ENCODE peak calls at places on chromosome 4, in ten cellular contexts. One of them, this sample, is unnamed.

GRCh38 chr4:120555058-120555457 is 367.5 kb downstream of the PRDM5 start:
- DNase-seq in AG09309: no peak
- DNase-seq in tibial nerve: no peak
- DNase-seq in nephron progenitor cell: no peak
- DNase-seq in pancreas: no peak
- DNase-seq in bronchial epithelial cell: no peak
- DNase-seq in left ventricle myocardium inferior: no peak
- DNase-seq in fibroblast of pulmonary artery: no peak
- DNase-seq in GM12865: no peak
- DNase-seq in HFF-Myc: no peak
- DNase-seq in this sample: no peak

GRCh38 chr4:180636696-180637095 is 1606.5 kb upstream of the TENM3 start:
- DNase-seq in AG09309: no peak
- DNase-seq in tibial nerve: no peak
- DNase-seq in nephron progenitor cell: no peak
- DNase-seq in pancreas: no peak
- DNase-seq in bronchial epithelial cell: no peak
- DNase-seq in left ventricle myocardium inferior: no peak
- DNase-seq in fibroblast of pulmonary artery: peak
- DNase-seq in GM12865: no peak
- DNase-seq in HFF-Myc: no peak
- DNase-seq in this sample: peak

GRCh38 chr4:121594796-121595526 is 101.8 kb downstream of the ANXA5 start:
- DNase-seq in AG09309: peak
- DNase-seq in tibial nerve: peak
- DNase-seq in nephron progenitor cell: no peak
- DNase-seq in pancreas: no peak
- DNase-seq in bronchial epithelial cell: peak
- DNase-seq in left ventricle myocardium inferior: no peak
- DNase-seq in fibroblast of pulmonary artery: peak
- DNase-seq in GM12865: no peak
- DNase-seq in HFF-Myc: no peak
- DNase-seq in this sample: no peak

GRCh38 chr4:7767526-7767925 is 172.1 kb downstream of the AFAP1 start:
- DNase-seq in AG09309: no peak
- DNase-seq in tibial nerve: no peak
- DNase-seq in nephron progenitor cell: no peak
- DNase-seq in pancreas: no peak
- DNase-seq in bronchial epithelial cell: no peak
- DNase-seq in left ventricle myocardium inferior: peak
- DNase-seq in fibroblast of pulmonary artery: no peak
- DNase-seq in GM12865: no peak
- DNase-seq in HFF-Myc: no peak
- DNase-seq in this sample: no peak

GRCh38 chr4:145808848-145809512 is 129.0 kb downstream of the C4orf51 start:
- DNase-seq in AG09309: no peak
- DNase-seq in tibial nerve: no peak
- DNase-seq in nephron progenitor cell: no peak
- DNase-seq in pancreas: no peak
- DNase-seq in bronchial epithelial cell: no peak
- DNase-seq in left ventricle myocardium inferior: no peak
- DNase-seq in fibroblast of pulmonary artery: no peak
- DNase-seq in GM12865: peak
- DNase-seq in HFF-Myc: no peak
- DNase-seq in this sample: no peak

GRCh38 chr4:23768541-23768940 is 121.3 kb downstream of the PPARGC1A start:
- DNase-seq in AG09309: no peak
- DNase-seq in tibial nerve: no peak
- DNase-seq in nephron progenitor cell: no peak
- DNase-seq in pancreas: no peak
- DNase-seq in bronchial epithelial cell: peak
- DNase-seq in left ventricle myocardium inferior: no peak
- DNase-seq in fibroblast of pulmonary artery: no peak
- DNase-seq in GM12865: no peak
- DNase-seq in HFF-Myc: no peak
- DNase-seq in this sample: no peak

GRCh38 chr4:8209997-8210396 is 10.9 kb downstream of the SH3TC1 start:
- DNase-seq in AG09309: no peak
- DNase-seq in tibial nerve: no peak
- DNase-seq in nephron progenitor cell: no peak
- DNase-seq in pancreas: peak
- DNase-seq in bronchial epithelial cell: no peak
- DNase-seq in left ventricle myocardium inferior: no peak
- DNase-seq in fibroblast of pulmonary artery: no peak
- DNase-seq in GM12865: no peak
- DNase-seq in HFF-Myc: no peak
- DNase-seq in this sample: no peak

GRCh38 chr4:118954246-118954645 is 65.6 kb downstream of the SYNPO2 start:
- DNase-seq in AG09309: no peak
- DNase-seq in tibial nerve: no peak
- DNase-seq in nephron progenitor cell: no peak
- DNase-seq in pancreas: no peak
- DNase-seq in bronchial epithelial cell: peak
- DNase-seq in left ventricle myocardium inferior: no peak
- DNase-seq in fibroblast of pulmonary artery: peak
- DNase-seq in GM12865: no peak
- DNase-seq in HFF-Myc: no peak
- DNase-seq in this sample: no peak

GRCh38 chr4:120088507-120088906 is 21.9 kb upstream of the MAD2L1 start:
- DNase-seq in AG09309: no peak
- DNase-seq in tibial nerve: no peak
- DNase-seq in nephron progenitor cell: no peak
- DNase-seq in pancreas: no peak
- DNase-seq in bronchial epithelial cell: peak
- DNase-seq in left ventricle myocardium inferior: no peak
- DNase-seq in fibroblast of pulmonary artery: no peak
- DNase-seq in GM12865: no peak
- DNase-seq in HFF-Myc: no peak
- DNase-seq in this sample: no peak

DNA sequence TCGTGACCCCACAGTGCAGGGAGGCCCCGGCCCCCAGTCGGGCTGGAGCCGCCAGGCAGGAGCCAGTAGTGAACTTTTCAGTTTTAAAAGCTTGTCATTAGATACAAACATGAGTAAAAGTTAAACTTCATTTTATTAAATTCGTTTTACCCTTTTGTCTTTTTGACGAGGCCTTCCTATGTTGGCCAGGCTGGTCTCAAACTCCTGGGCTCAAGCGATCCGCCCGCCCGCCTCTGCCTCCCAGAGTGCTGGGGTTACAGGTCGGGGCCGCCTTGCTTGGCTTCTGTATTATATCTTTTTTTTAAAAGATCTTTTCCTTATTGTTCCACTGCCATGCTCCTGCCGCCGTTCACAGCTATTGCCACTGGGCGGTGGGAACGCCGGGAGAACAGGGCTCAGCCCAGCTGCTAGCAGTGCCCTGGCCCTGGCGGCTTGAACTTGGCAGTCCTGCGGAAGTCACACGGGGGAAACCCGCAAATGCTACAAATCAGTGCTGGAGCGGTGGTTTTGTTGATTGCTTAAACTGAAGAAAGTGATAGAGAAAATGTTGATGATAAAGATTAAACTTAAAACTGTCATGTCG is 968 bp upstream of the NELFA start:
- DNase-seq in AG09309: no peak
- DNase-seq in tibial nerve: peak
- DNase-seq in nephron progenitor cell: peak
- DNase-seq in pancreas: peak
- DNase-seq in bronchial epithelial cell: peak
- DNase-seq in left ventricle myocardium inferior: no peak
- DNase-seq in fibroblast of pulmonary artery: peak
- DNase-seq in GM12865: peak
- DNase-seq in HFF-Myc: peak
- DNase-seq in this sample: no peak
- TF ChIP-seq CTCF in AG09309: no peak
- TF ChIP-seq CTCF in tibial nerve: no peak
- TF ChIP-seq CTCF in nephron progenitor cell: no peak
- TF ChIP-seq CTCF in pancreas: no peak
- TF ChIP-seq CTCF in bronchial epithelial cell: peak
- TF ChIP-seq CTCF in left ventricle myocardium inferior: peak
- TF ChIP-seq CTCF in fibroblast of pulmonary artery: peak
- TF ChIP-seq CTCF in GM12865: no peak
- TF ChIP-seq CTCF in HFF-Myc: peak
- TF ChIP-seq CTCF in this sample: peak

DNA sequence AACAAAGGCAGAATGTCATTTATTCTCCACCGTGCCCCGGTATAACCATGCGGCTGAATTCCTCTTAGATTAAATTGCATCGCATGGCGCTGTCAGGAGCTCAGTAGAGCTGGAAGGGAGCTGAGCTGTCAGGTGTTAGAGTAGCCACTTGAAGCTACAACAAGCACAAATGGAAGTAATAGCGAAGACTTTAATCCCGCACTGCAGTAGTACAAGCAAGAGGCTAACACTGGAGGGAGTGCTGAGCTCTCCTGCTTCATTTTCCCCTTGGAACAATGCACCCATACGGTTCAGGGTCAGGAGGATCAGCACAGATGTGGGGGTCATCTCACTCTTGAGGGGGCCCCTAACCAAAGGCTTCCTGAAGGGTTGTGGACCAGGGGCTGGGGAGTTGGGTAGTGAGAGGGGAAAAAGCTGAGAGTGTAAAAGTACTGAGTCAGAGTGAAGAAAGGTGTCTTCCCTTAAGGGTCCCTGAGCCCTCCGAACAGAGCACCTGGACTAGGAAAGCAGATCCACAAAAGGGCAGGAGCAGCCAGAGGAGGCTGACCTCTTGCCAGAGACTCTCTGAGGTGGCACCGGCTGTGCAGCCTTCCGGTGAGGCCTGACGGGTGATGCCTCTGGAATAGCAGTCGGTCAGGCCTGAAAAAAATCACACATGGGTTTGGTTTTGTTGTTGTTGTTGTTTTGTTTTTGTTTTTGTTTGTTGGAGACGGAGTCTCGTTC is 36.0 kb upstream of the CBR4 start:
- DNase-seq in AG09309: no peak
- DNase-seq in tibial nerve: no peak
- DNase-seq in nephron progenitor cell: no peak
- DNase-seq in pancreas: no peak
- DNase-seq in bronchial epithelial cell: no peak
- DNase-seq in left ventricle myocardium inferior: no peak
- DNase-seq in fibroblast of pulmonary artery: no peak
- DNase-seq in GM12865: no peak
- DNase-seq in HFF-Myc: no peak
- DNase-seq in this sample: no peak
- TF ChIP-seq CTCF in AG09309: peak
- TF ChIP-seq CTCF in tibial nerve: no peak
- TF ChIP-seq CTCF in nephron progenitor cell: no peak
- TF ChIP-seq CTCF in pancreas: no peak
- TF ChIP-seq CTCF in bronchial epithelial cell: no peak
- TF ChIP-seq CTCF in left ventricle myocardium inferior: peak
- TF ChIP-seq CTCF in fibroblast of pulmonary artery: peak
- TF ChIP-seq CTCF in GM12865: no peak
- TF ChIP-seq CTCF in HFF-Myc: no peak
- TF ChIP-seq CTCF in this sample: no peak

GRCh38 chr4:183504930-183505555 is at the start of gene ING2:
- DNase-seq in AG09309: no peak
- DNase-seq in tibial nerve: peak
- DNase-seq in nephron progenitor cell: no peak
- DNase-seq in pancreas: no peak
- DNase-seq in bronchial epithelial cell: peak
- DNase-seq in left ventricle myocardium inferior: peak
- DNase-seq in fibroblast of pulmonary artery: no peak
- DNase-seq in GM12865: no peak
- DNase-seq in HFF-Myc: no peak
- DNase-seq in this sample: peak

GRCh38 chr4:183504064-183504929 is 561 bp upstream of the ING2 start:
- DNase-seq in AG09309: peak
- DNase-seq in tibial nerve: peak
- DNase-seq in nephron progenitor cell: peak
- DNase-seq in pancreas: peak
- DNase-seq in bronchial epithelial cell: peak
- DNase-seq in left ventricle myocardium inferior: peak
- DNase-seq in fibroblast of pulmonary artery: peak
- DNase-seq in GM12865: peak
- DNase-seq in HFF-Myc: peak
- DNase-seq in this sample: peak

GRCh38 chr4:183506389-183506735 is 1.5 kb downstream of the ING2 start:
- DNase-seq in AG09309: no peak
- DNase-seq in tibial nerve: no peak
- DNase-seq in nephron progenitor cell: no peak
- DNase-seq in pancreas: no peak
- DNase-seq in bronchial epithelial cell: no peak
- DNase-seq in left ventricle myocardium inferior: no peak
- DNase-seq in fibroblast of pulmonary artery: peak
- DNase-seq in GM12865: no peak
- DNase-seq in HFF-Myc: no peak
- DNase-seq in this sample: no peak

GRCh38 chr4:183507928-183508327 is 3.1 kb downstream of the ING2 start:
- DNase-seq in AG09309: no peak
- DNase-seq in tibial nerve: no peak
- DNase-seq in nephron progenitor cell: no peak
- DNase-seq in pancreas: no peak
- DNase-seq in bronchial epithelial cell: no peak
- DNase-seq in left ventricle myocardium inferior: no peak
- DNase-seq in fibroblast of pulmonary artery: peak
- DNase-seq in GM12865: no peak
- DNase-seq in HFF-Myc: no peak
- DNase-seq in this sample: no peak

GRCh38 chr4:183505556-183506388 is 914 bp downstream of the ING2 start:
- DNase-seq in AG09309: no peak
- DNase-seq in tibial nerve: peak
- DNase-seq in nephron progenitor cell: peak
- DNase-seq in pancreas: peak
- DNase-seq in bronchial epithelial cell: peak
- DNase-seq in left ventricle myocardium inferior: peak
- DNase-seq in fibroblast of pulmonary artery: peak
- DNase-seq in GM12865: peak
- DNase-seq in HFF-Myc: peak
- DNase-seq in this sample: peak
- TF ChIP-seq CTCF in AG09309: no peak
- TF ChIP-seq CTCF in tibial nerve: no peak
- TF ChIP-seq CTCF in nephron progenitor cell: no peak
- TF ChIP-seq CTCF in pancreas: no peak
- TF ChIP-seq CTCF in bronchial epithelial cell: no peak
- TF ChIP-seq CTCF in left ventricle myocardium inferior: no peak
- TF ChIP-seq CTCF in fibroblast of pulmonary artery: no peak
- TF ChIP-seq CTCF in GM12865: no peak
- TF ChIP-seq CTCF in HFF-Myc: no peak
- TF ChIP-seq CTCF in this sample: no peak

DNA sequence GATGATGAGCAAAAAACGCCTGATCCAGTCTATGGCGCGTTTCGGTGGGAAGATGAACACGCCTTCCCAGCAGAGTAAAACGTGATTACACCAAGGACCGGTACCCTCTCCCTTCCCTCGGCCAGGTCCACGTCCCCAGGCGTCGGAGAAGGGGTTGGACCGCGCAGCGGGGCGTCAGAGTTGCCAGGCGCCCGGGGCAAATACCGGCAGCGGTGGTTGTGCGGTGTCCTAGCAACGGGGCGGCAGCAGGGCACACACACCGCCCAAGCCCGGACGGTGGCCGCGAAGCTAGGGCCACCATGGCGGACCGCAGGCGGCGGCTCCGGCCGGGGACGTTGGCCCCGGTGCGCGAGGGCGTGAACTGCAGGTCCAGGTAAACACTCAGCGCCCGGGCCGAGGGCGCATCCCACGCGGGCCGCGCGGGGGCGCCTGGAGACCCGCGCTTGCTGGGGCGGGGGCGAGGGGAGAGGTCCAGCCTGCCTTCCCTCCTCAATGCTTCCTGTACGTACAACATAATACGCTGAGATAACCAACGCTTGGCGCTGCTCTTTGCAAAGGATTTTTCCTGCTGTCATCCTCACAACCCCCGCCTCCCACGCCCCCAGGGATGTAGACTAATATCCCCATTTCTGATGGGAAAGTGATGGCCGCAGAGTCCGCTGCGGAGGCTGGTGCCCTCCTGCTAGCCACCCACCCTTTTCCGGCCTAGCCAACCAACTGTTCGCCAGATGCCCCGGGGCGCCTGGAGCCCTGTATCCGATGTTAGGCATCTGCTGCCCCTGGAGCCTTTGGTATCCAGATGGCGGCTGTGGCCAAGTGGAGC is at the start of gene FAM47E:
- DNase-seq in AG09309: no peak
- DNase-seq in tibial nerve: peak
- DNase-seq in nephron progenitor cell: peak
- DNase-seq in pancreas: peak
- DNase-seq in bronchial epithelial cell: peak
- DNase-seq in left ventricle myocardium inferior: peak
- DNase-seq in fibroblast of pulmonary artery: peak
- DNase-seq in GM12865: no peak
- DNase-seq in HFF-Myc: no peak
- DNase-seq in this sample: no peak
- TF ChIP-seq CTCF in AG09309: no peak
- TF ChIP-seq CTCF in tibial nerve: peak
- TF ChIP-seq CTCF in nephron progenitor cell: peak
- TF ChIP-seq CTCF in pancreas: peak
- TF ChIP-seq CTCF in bronchial epithelial cell: peak
- TF ChIP-seq CTCF in left ventricle myocardium inferior: peak
- TF ChIP-seq CTCF in fibroblast of pulmonary artery: no peak
- TF ChIP-seq CTCF in GM12865: no peak
- TF ChIP-seq CTCF in HFF-Myc: peak
- TF ChIP-seq CTCF in this sample: peak

This sample was measured in AG09319.